ENCODE peak calls at places on chromosomes 13 and 19, in six cellular contexts. One of them, this sample, is unnamed.

GRCh38 chr13:83048419-83048818 is 833.9 kb downstream of the SLITRK1 start:
- DNase-seq in mesenchymal stem cell: no peak
- DNase-seq in trophoblast cell: no peak
- DNase-seq in neuronal stem cell: no peak
- DNase-seq in H9: no peak
- DNase-seq in IMR-90: peak; percentile 3
- DNase-seq in this sample: no peak

GRCh38 chr13:98521876-98522275 is 55.0 kb downstream of the STK24 start:
- DNase-seq in H9: no peak
- DNase-seq in neuronal stem cell: no peak
- DNase-seq in mesenchymal stem cell: no peak
- DNase-seq in IMR-90: no peak
- DNase-seq in trophoblast cell: no peak
- DNase-seq in this sample: peak; percentile 35

GRCh38 chr13:81770868-81771505 is 1430.1 kb upstream of the SPRY2 start:
- DNase-seq in mesenchymal stem cell: no peak
- DNase-seq in neuronal stem cell: no peak
- DNase-seq in IMR-90: no peak
- DNase-seq in H9: no peak
- DNase-seq in trophoblast cell: no peak
- DNase-seq in this sample: peak; percentile 67

GRCh38 chr13:60397693-60398437 is 845 bp downstream of the TDRD3 start:
- DNase-seq in IMR-90: peak; percentile 67
- DNase-seq in trophoblast cell: peak; percentile 74
- DNase-seq in H9: peak; percentile 60
- DNase-seq in mesenchymal stem cell: peak; percentile 80
- DNase-seq in neuronal stem cell: peak; percentile 26
- DNase-seq in this sample: peak; percentile 81

GRCh38 chr19:15265849-15266248 is 33.6 kb upstream of the EPHX3 start:
- DNase-seq in H9: no peak
- DNase-seq in IMR-90: peak; percentile 98
- DNase-seq in neuronal stem cell: no peak
- DNase-seq in mesenchymal stem cell: no peak
- DNase-seq in trophoblast cell: no peak
- DNase-seq in this sample: no peak

GRCh38 chr19:47032171-47032811 is 12.7 kb downstream of the NPAS1 start:
- DNase-seq in mesenchymal stem cell: no peak
- DNase-seq in H9: peak; percentile 92
- DNase-seq in trophoblast cell: peak; percentile 70
- DNase-seq in IMR-90: no peak
- DNase-seq in neuronal stem cell: no peak
- DNase-seq in this sample: peak; percentile 79

GRCh38 chr13:46491641-46492040 is 61.3 kb upstream of the LRCH1 start:
- DNase-seq in H9: no peak
- DNase-seq in mesenchymal stem cell: no peak
- DNase-seq in neuronal stem cell: no peak
- DNase-seq in trophoblast cell: no peak
- DNase-seq in IMR-90: no peak
- DNase-seq in this sample: no peak

GRCh38 chr19:18418034-18418724 is 1.0 kb upstream of the SSBP4 start:
- DNase-seq in trophoblast cell: no peak
- DNase-seq in H9: no peak
- DNase-seq in neuronal stem cell: no peak
- DNase-seq in IMR-90: no peak
- DNase-seq in mesenchymal stem cell: no peak
- DNase-seq in this sample: no peak

GRCh38 chr13:51066091-51066831 is 44.8 kb downstream of the C13orf42 start:
- DNase-seq in H9: no peak
- DNase-seq in mesenchymal stem cell: peak; percentile 53
- DNase-seq in IMR-90: peak; percentile 4
- DNase-seq in trophoblast cell: peak; percentile 18
- DNase-seq in neuronal stem cell: no peak
- DNase-seq in this sample: no peak

GRCh38 chr13:105432408-105432807 is 1103.1 kb downstream of the EFNB2 start:
- DNase-seq in H9: no peak
- DNase-seq in IMR-90: no peak
- DNase-seq in mesenchymal stem cell: no peak
- DNase-seq in trophoblast cell: no peak
- DNase-seq in neuronal stem cell: no peak
- DNase-seq in this sample: no peak

GRCh38 chr13:42991892-42992584 is at the start of gene EPSTI1:
- DNase-seq in IMR-90: peak; percentile 74
- DNase-seq in neuronal stem cell: peak; percentile 31
- DNase-seq in mesenchymal stem cell: peak; percentile 87
- DNase-seq in H9: peak; percentile 60
- DNase-seq in trophoblast cell: peak; percentile 87
- DNase-seq in this sample: peak; percentile 90

GRCh38 chr13:24141333-24141910 is 19.1 kb upstream of the SPATA13 start:
- DNase-seq in neuronal stem cell: no peak
- DNase-seq in H9: no peak
- DNase-seq in mesenchymal stem cell: no peak
- DNase-seq in trophoblast cell: no peak
- DNase-seq in IMR-90: peak; percentile 33
- DNase-seq in this sample: peak; percentile 91
- H3K27ac ChIP-seq in neuronal stem cell: no peak overlapping the region
- H3K27ac ChIP-seq in H9: no peak overlapping the region
- H3K27ac ChIP-seq in mesenchymal stem cell: no peak overlapping the region
- H3K27ac ChIP-seq in trophoblast cell: no peak overlapping the region
- H3K27ac ChIP-seq in IMR-90: no peak overlapping the region
- H3K27ac ChIP-seq in this sample: no peak overlapping the region

GRCh38 chr13:27751953-27752352 is 40.3 kb upstream of the GSX1 start:
- DNase-seq in trophoblast cell: no peak
- DNase-seq in IMR-90: no peak
- DNase-seq in mesenchymal stem cell: no peak
- DNase-seq in neuronal stem cell: no peak
- DNase-seq in H9: no peak
- DNase-seq in this sample: no peak
- H3K23ac ChIP-seq in trophoblast cell: no peak overlapping the region
- H3K23ac ChIP-seq in IMR-90: no peak overlapping the region
- H3K23ac ChIP-seq in mesenchymal stem cell: no peak overlapping the region
- H3K23ac ChIP-seq in neuronal stem cell: no peak overlapping the region
- H3K23ac ChIP-seq in H9: no peak overlapping the region
- H3K23ac ChIP-seq in this sample: no peak overlapping the region

GRCh38 chr19:39400997-39401548 is 5.6 kb upstream of the ZFP36 start:
- DNase-seq in trophoblast cell: no peak
- DNase-seq in mesenchymal stem cell: no peak
- DNase-seq in H9: no peak
- DNase-seq in neuronal stem cell: no peak
- DNase-seq in IMR-90: no peak
- DNase-seq in this sample: no peak
- H3K27ac ChIP-seq in trophoblast cell: no peak overlapping the region
- H3K27ac ChIP-seq in mesenchymal stem cell: no peak overlapping the region
- H3K27ac ChIP-seq in H9: no peak overlapping the region
- H3K27ac ChIP-seq in neuronal stem cell: peak overlapping the region; percentile 99
- H3K27ac ChIP-seq in IMR-90: peak overlapping the region; percentile 95
- H3K27ac ChIP-seq in this sample: no peak overlapping the region

DNA sequence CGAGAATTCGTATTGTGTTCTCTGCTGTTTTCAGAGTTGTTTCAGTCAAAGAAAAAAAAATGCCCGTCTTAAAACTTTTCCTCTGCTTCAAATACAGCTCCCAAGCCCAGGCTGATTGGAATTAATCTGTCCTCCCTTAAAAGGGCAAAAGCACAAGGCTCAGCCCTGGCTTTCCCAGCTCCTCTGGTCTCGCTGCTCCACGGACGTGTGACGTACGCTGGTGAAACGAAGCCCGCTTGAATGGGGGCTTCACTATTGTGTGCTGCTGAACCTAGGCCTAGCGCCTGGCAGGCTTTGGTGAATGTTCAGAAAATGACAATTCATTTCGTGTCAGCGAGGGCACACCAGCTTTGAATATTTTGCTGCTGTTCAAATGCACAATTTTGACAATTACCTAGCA is 654 bp upstream of the ZNF135 start:
- DNase-seq in mesenchymal stem cell: no peak
- DNase-seq in H9: no peak
- DNase-seq in trophoblast cell: no peak
- DNase-seq in IMR-90: no peak
- DNase-seq in neuronal stem cell: no peak
- DNase-seq in this sample: no peak
- H3K23ac ChIP-seq in mesenchymal stem cell: no peak overlapping the region
- H3K23ac ChIP-seq in H9: no peak overlapping the region
- H3K23ac ChIP-seq in trophoblast cell: no peak overlapping the region
- H3K23ac ChIP-seq in IMR-90: no peak overlapping the region
- H3K23ac ChIP-seq in neuronal stem cell: no peak overlapping the region
- H3K23ac ChIP-seq in this sample: no peak overlapping the region

DNA sequence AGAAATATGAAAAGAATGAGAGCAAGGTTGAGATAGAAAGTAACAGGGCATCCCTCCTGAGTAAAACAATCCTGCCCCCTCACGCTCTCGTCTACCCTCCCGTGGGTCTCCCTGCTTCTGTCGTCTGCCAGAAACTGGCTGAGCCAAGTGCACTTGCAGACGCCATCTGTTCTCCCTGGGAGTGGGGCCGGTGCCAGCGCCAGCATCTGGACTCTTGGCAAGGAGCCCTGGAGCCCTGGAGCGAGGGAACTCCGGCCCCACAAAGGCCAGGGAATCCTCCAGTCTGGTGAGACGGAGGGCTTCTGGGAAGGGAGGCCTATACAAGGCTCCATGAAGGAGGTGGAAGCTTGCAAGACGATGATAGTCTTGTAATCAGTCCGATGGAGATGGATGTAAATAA is 2.3 kb upstream of the TMEM91 start:
- DNase-seq in IMR-90: peak; percentile 92
- DNase-seq in mesenchymal stem cell: peak; percentile 47
- DNase-seq in trophoblast cell: peak; percentile 60
- DNase-seq in H9: no peak
- DNase-seq in neuronal stem cell: no peak
- DNase-seq in this sample: no peak
- H3K27ac ChIP-seq in IMR-90: no peak overlapping the region
- H3K27ac ChIP-seq in mesenchymal stem cell: peak overlapping the region; percentile 23
- H3K27ac ChIP-seq in trophoblast cell: no peak overlapping the region
- H3K27ac ChIP-seq in H9: no peak overlapping the region
- H3K27ac ChIP-seq in neuronal stem cell: no peak overlapping the region
- H3K27ac ChIP-seq in this sample: no peak overlapping the region

GRCh38 chr13:101399365-101399764 is 16.9 kb downstream of the NALCN start:
- DNase-seq in mesenchymal stem cell: peak; percentile 13
- DNase-seq in trophoblast cell: no peak
- DNase-seq in neuronal stem cell: no peak
- DNase-seq in IMR-90: peak; percentile 34
- DNase-seq in H9: no peak
- DNase-seq in this sample: no peak
- H3K23ac ChIP-seq in mesenchymal stem cell: no peak overlapping the region
- H3K23ac ChIP-seq in trophoblast cell: no peak overlapping the region
- H3K23ac ChIP-seq in neuronal stem cell: no peak overlapping the region
- H3K23ac ChIP-seq in IMR-90: no peak overlapping the region
- H3K23ac ChIP-seq in H9: no peak overlapping the region
- H3K23ac ChIP-seq in this sample: no peak overlapping the region

DNA sequence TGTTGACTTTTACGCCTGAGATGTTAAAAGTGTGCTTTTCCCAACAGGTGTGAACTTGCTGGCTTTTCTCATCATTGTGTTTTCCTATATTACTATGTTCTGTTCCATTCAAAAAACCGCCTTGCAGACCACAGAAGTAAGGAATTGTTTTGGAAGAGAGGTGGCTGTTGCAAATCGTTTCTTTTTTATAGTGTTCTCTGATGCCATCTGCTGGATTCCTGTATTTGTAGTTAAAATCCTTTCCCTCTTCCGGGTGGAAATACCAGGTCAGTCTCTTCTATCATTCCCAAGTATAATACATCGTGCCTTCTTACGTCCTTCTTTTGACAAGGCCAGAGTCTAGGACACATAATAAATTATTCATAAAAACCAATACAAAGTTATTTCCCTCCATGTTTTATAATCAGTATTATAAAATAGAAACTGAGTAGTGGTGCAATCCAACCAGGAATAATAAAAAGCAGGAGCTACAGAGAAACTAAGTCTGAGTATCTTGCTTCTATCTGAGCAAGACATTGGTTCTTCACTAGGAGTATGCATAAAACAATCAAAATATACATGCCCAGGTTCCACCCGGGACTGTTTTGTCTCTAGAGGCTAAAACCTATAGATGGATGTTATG is 57.9 kb downstream of the RXFP2 start:
- DNase-seq in trophoblast cell: peak; percentile 28
- DNase-seq in mesenchymal stem cell: peak; percentile 42
- DNase-seq in H9: no peak
- DNase-seq in neuronal stem cell: peak; percentile 4
- DNase-seq in IMR-90: peak; percentile 55
- DNase-seq in this sample: peak; percentile 37
- H3K27ac ChIP-seq in trophoblast cell: no peak overlapping the region
- H3K27ac ChIP-seq in mesenchymal stem cell: no peak overlapping the region
- H3K27ac ChIP-seq in H9: no peak overlapping the region
- H3K27ac ChIP-seq in neuronal stem cell: no peak overlapping the region
- H3K27ac ChIP-seq in IMR-90: no peak overlapping the region
- H3K27ac ChIP-seq in this sample: no peak overlapping the region

GRCh38 chr19:6717441-6717971 is 2.9 kb downstream of the C3 start:
- DNase-seq in trophoblast cell: no peak
- DNase-seq in mesenchymal stem cell: peak; percentile 13
- DNase-seq in neuronal stem cell: no peak
- DNase-seq in IMR-90: no peak
- DNase-seq in H9: peak; percentile 46
- DNase-seq in this sample: peak; percentile 66
- H3K23ac ChIP-seq in trophoblast cell: peak overlapping the region; percentile 23
- H3K23ac ChIP-seq in mesenchymal stem cell: no peak overlapping the region
- H3K23ac ChIP-seq in neuronal stem cell: peak overlapping the region; percentile 69
- H3K23ac ChIP-seq in IMR-90: no peak overlapping the region
- H3K23ac ChIP-seq in H9: no peak overlapping the region
- H3K23ac ChIP-seq in this sample: no peak overlapping the region